ENCODE peak calls at places on chromosomes 12 and 14, in eight cellular contexts. H is lung; J is CD4-positive, CD25-positive, alpha-beta regulatory T cell; Z is colonic mucosa; E is testis; D is CD4-positive, alpha-beta T cell; U is uterus; G is neuronal stem cell. W is an unnamed sample.

GRCh38 chr12:109737111-109737510 is 23.5 kb downstream of the FAM222A start:
- DNase-seq in H (no peak), J (no peak), Z (no peak), E (no peak), D (no peak), U (no peak), G (no peak), W (peak; percentile 35)

GRCh38 chr14:100078997-100079561 is 13.9 kb downstream of the EVL start:
- DNase-seq in H (no peak), J (peak; percentile 93), Z (peak; percentile 34), E (peak; percentile 16), D (peak; percentile 86), U (no peak), G (no peak), W (no peak)

GRCh38 chr14:36822671-36823070 is 161.0 kb downstream of the PAX9 start:
- DNase-seq in H (no peak), J (no peak), Z (no peak), E (no peak), D (no peak), U (no peak), G (no peak), W (no peak)

GRCh38 chr14:70422538-70422937 is 5.6 kb upstream of the SYNJ2BP start:
- DNase-seq in H (no peak), J (no peak), Z (no peak), E (no peak), D (no peak), U (no peak), G (no peak), W (no peak)

GRCh38 chr12:13486794-13487193 is 290.3 kb downstream of the EMP1 start:
- DNase-seq in H (no peak), J (no peak), Z (no peak), E (no peak), D (no peak), U (no peak), G (no peak), W (no peak)

GRCh38 chr14:33363687-33364086 is 425.0 kb downstream of the NPAS3 start:
- DNase-seq in H (no peak), J (no peak), Z (no peak), E (no peak), D (no peak), U (no peak), G (no peak), W (no peak)

GRCh38 chr12:100964026-100964425 is 169.4 kb downstream of the ANO4 start:
- DNase-seq in H (no peak), J (no peak), Z (no peak), E (no peak), D (no peak), U (no peak), G (no peak), W (no peak)

GRCh38 chr14:102481791-102482238 is 27.8 kb downstream of the ANKRD9 start:
- DNase-seq in H (no peak), J (no peak), Z (no peak), E (no peak), D (no peak), U (no peak), G (no peak), W (no peak)

GRCh38 chr12:71128191-71128590 is 29.6 kb downstream of the TSPAN8 start:
- DNase-seq in H (peak; percentile 65), J (no peak), Z (no peak), E (no peak), D (no peak), U (no peak), G (no peak), W (no peak)

GRCh38 chr14:71235865-71236264 is 328.6 kb downstream of the PCNX1 start:
- DNase-seq in H (no peak), J (no peak), Z (no peak), E (peak; percentile 29), D (no peak), U (no peak), G (peak; percentile 44), W (peak; percentile 76)

GRCh38 chr14:72613196-72613974 is 280.5 kb downstream of the DPF3 start:
- DNase-seq in H (no peak), J (no peak), Z (peak; percentile 22), E (peak; percentile 90), D (no peak), U (peak; percentile 25), G (no peak), W (peak; percentile 72)

GRCh38 chr12:115251727-115252126 is 567.8 kb upstream of the TBX3 start:
- DNase-seq in H (no peak), J (no peak), Z (no peak), E (no peak), D (no peak), U (no peak), G (no peak), W (no peak)

GRCh38 chr12:121789800-121790748 is 3.4 kb downstream of the RHOF start:
- DNase-seq in H (peak; percentile 71), J (peak; percentile 98), Z (peak; percentile 61), E (no peak), D (peak; percentile 95), U (no peak), G (no peak), W (peak; percentile 61)

GRCh38 chr12:106582661-106583577 is at the start of gene RFX4:
- DNase-seq in H (no peak), J (no peak), Z (no peak), E (no peak), D (no peak), U (no peak), G (peak; percentile 76), W (no peak)

GRCh38 chr14:75254901-75255300 is 23.7 kb upstream of the FOS start:
- DNase-seq in H (no peak), J (no peak), Z (peak; percentile 71), E (no peak), D (no peak), U (no peak), G (no peak), W (peak; percentile 64)

GRCh38 chr12:124730455-124730932 is 133.2 kb downstream of the SCARB1 start:
- DNase-seq in H (peak; percentile 65), J (no peak), Z (no peak), E (peak; percentile 78), D (no peak), U (peak; percentile 60), G (no peak), W (no peak)

GRCh38 chr12:90010089-90010488 is 301.5 kb upstream of the ATP2B1 start:
- DNase-seq in H (no peak), J (no peak), Z (no peak), E (no peak), D (no peak), U (no peak), G (no peak), W (no peak)

DNA sequence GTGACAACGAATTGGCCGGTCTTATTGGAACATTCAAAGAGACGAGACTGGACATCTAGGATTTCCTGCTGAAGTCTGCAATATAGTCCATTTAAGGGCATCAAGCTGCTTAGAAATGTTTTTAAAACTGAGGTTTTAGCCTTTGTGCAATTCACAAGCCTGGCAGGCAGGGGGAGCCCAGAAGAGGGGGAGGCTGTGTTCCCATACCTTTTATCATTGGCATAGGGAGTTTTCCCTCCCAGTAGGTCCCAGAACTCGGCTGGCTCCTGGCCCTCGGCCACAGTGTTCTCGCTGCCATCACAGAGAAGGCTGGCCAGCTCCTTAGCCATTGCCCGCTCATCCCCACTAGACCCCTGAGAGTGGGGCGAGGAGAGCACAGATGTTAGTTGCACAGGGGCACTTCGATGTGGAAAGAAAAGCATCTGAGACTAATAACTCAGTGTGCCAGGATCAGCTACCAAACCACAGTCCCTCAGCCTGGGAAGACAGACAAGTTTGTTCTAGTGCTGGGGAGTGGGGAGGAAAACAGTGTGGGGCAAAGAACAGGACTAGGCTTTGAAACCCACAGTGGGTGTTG is 15.1 kb downstream of the AVIL start:
- DNase-seq in H (peak; percentile 36), J (peak; percentile 37), Z (peak; percentile 45), E (peak; percentile 69), D (peak; percentile 33), U (peak; percentile 45), G (no peak), W (no peak)
- H3K27me3 ChIP-seq in H (no peaks in the 10 kb centered on the region), J (no peaks in the 10 kb centered on the region), Z (no peaks in the 10 kb centered on the region), E (no peaks in the 10 kb centered on the region), D (no peaks in the 10 kb centered on the region), U (no peaks in the 10 kb centered on the region), G (no peaks in the 10 kb centered on the region), W (no peaks in the 10 kb centered on the region)

GRCh38 chr14:104069541-104069940 is 16.0 kb upstream of the ASPG start:
- DNase-seq in H (no peak), J (no peak), Z (no peak), E (no peak), D (no peak), U (no peak), G (no peak), W (no peak)
- H3K27me3 ChIP-seq in H (peaks cover under 1% of the 10 kb centered on the region), J (peaks cover 3% of the 10 kb centered on the region), Z (no peaks in the 10 kb centered on the region), E (no peaks in the 10 kb centered on the region), D (peaks cover 17% of the 10 kb centered on the region), U (peaks cover 3% of the 10 kb centered on the region), G (peaks cover 23% of the 10 kb centered on the region), W (peaks cover 45% of the 10 kb centered on the region)

GRCh38 chr12:98893126-98893525 is 248.0 kb downstream of the APAF1 start:
- DNase-seq in H (no peak), J (no peak), Z (no peak), E (no peak), D (no peak), U (no peak), G (no peak), W (no peak)

GRCh38 chr12:98893601-98894411 is 248.7 kb downstream of the APAF1 start:
- DNase-seq in H (no peak), J (no peak), Z (no peak), E (no peak), D (no peak), U (no peak), G (no peak), W (no peak)

GRCh38 chr12:98896938-98897337 is 251.8 kb downstream of the APAF1 start:
- DNase-seq in H (no peak), J (no peak), Z (no peak), E (no peak), D (no peak), U (no peak), G (no peak), W (no peak)

GRCh38 chr12:98895086-98895651 is 250.1 kb downstream of the APAF1 start:
- DNase-seq in H (no peak), J (no peak), Z (no peak), E (peak; percentile 22), D (no peak), U (no peak), G (no peak), W (no peak)

DNA sequence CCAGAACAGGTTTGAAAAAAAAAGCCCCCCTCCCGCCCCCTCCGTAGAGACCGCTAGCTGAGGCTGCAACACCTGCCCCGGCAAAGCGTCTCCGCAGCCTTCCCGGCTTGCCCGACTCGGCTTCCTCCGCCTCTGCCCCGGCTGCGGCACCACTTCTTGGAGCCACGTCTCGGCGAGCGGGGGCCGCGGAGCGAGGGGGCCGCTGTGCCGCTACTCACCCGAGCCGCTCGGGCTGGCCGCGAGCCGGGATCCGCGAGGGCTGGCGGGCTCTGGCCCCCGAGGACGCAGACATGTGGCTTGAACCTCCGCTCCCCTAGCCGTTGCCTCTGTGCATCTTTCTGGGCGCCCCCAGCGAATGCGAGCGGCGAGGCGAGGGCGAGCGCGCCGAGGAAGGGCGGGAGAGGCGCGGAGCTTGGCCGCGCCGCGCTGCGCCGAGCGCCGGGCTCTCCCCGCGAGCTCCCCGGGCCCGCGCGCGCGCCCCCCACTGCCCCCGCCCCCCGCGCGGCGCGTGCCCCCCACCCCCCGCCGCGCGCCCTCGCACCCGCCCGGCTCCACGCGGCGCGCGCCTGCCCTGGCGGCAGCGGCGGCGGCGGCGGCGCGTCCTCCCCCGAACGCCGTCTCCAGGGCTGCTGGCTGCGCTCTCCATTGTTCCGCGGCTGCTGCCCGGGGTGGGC is 249.5 kb downstream of the APAF1 start:
- DNase-seq in H (no peak), J (no peak), Z (no peak), E (no peak), D (no peak), U (no peak), G (no peak), W (no peak)
- H3K27me3 ChIP-seq in H (peaks cover 15% of the 10 kb centered on the region), J (peaks cover 49% of the 10 kb centered on the region), Z (peaks cover 29% of the 10 kb centered on the region), E (no peaks in the 10 kb centered on the region), D (peaks cover 60% of the 10 kb centered on the region), U (peaks cover 15% of the 10 kb centered on the region), G (peaks cover 68% of the 10 kb centered on the region), W (peaks cover 16% of the 10 kb centered on the region)

GRCh38 chr12:54299515-54300266 is 1.1 kb downstream of the NFE2 start:
- DNase-seq in H (no peak), J (no peak), Z (no peak), E (no peak), D (no peak), U (no peak), G (no peak), W (no peak)
- H3K27me3 ChIP-seq in H (no peaks in the 10 kb centered on the region), J (peaks cover 50% of the 10 kb centered on the region), Z (peaks cover 11% of the 10 kb centered on the region), E (no peaks in the 10 kb centered on the region), D (peaks cover 38% of the 10 kb centered on the region), U (peaks cover 3% of the 10 kb centered on the region), G (peaks cover 76% of the 10 kb centered on the region), W (no peaks in the 10 kb centered on the region)